ENCODE peak calls at places on chromosomes 13 and 19, in four cellular contexts. C is A549, Z is HepG2, Q is GM12878. F is an unnamed sample.

GRCh38 chr13:93218583-93218982 is 8.0 kb upstream of the GPC6 start:
- DNase-seq in C (no peak), Q (no peak), Z (no peak), F (peak; percentile 5)

GRCh38 chr13:50441141-50441540 is 402.4 kb downstream of the DLEU7 start:
- DNase-seq in Q (no peak), Z (no peak), C (no peak), F (no peak)

GRCh38 chr13:111638233-111638632 is 317.8 kb downstream of the TEX29 start:
- DNase-seq in Z (no peak), Q (no peak), C (no peak), F (no peak)

GRCh38 chr13:55999709-56000108 is 1141.0 kb upstream of the PRR20A start:
- DNase-seq in Z (no peak), C (no peak), Q (no peak), F (no peak)

GRCh38 chr13:81990652-81991051 is 1649.7 kb upstream of the SPRY2 start:
- DNase-seq in Q (no peak), Z (no peak), C (no peak), F (no peak)

GRCh38 chr13:102132896-102133295 is 269.0 kb downstream of the FGF14 start:
- DNase-seq in Q (no peak), Z (no peak), C (no peak), F (no peak)

GRCh38 chr13:40504641-40505040 is 161.8 kb downstream of the FOXO1 start:
- DNase-seq in Z (no peak), C (no peak), Q (no peak), F (no peak)

GRCh38 chr19:15935167-15935702 is 906 bp upstream of the CYP4F11 start:
- DNase-seq in Q (no peak), Z (peak; percentile 39), C (no peak), F (no peak)

GRCh38 chr13:59409211-59409610 is 754.5 kb downstream of the DIAPH3 start:
- DNase-seq in C (no peak), Z (no peak), Q (no peak), F (no peak)

GRCh38 chr19:4575267-4575793 is 15.8 kb upstream of the SEMA6B start:
- DNase-seq in C (peak; percentile 94), Z (peak; percentile 70), Q (no peak), F (peak; percentile 75)

GRCh38 chr13:92074658-92075057 is 676.2 kb downstream of the GPC5 start:
- DNase-seq in Q (no peak), C (peak; percentile 16), Z (peak; percentile 28), F (peak; percentile 1)

GRCh38 chr13:95445116-95445515 is 107.4 kb upstream of the CLDN10 start:
- DNase-seq in C (no peak), Z (no peak), Q (no peak), F (peak; percentile 6)

GRCh38 chr13:22144806-22145205 is 473.9 kb downstream of the FGF9 start:
- DNase-seq in C (no peak), Q (no peak), Z (no peak), F (no peak)

GRCh38 chr19:3868770-3869456 is at the start of gene ZFR2:
- DNase-seq in Z (no peak), C (peak; percentile 22), Q (no peak), F (peak; percentile 74)

GRCh38 chr19:57888494-57889231 is at the start of gene ZNF814:
- DNase-seq in Z (no peak), C (peak; percentile 85), Q (peak; percentile 55), F (peak; percentile 27)

GRCh38 chr19:29810504-29810871 is 1.3 kb upstream of the CCNE1 start:
- DNase-seq in Q (no peak), C (peak; percentile 47), Z (no peak), F (peak; percentile 40)

GRCh38 chr19:35539314-35539713 is 6.1 kb downstream of the GAPDHS start:
- DNase-seq in Z (no peak), C (no peak), Q (no peak), F (no peak)

GRCh38 chr19:1884719-1885334 is 469 bp downstream of the ABHD17A start:
- DNase-seq in Z (no peak), C (no peak), Q (no peak), F (no peak)

GRCh38 chr13:50366488-50367174 is 351.4 kb downstream of the KCNRG start:
- DNase-seq in Q (peak; percentile 79), C (no peak), Z (no peak), F (no peak)

GRCh38 chr19:13172335-13173128 is 22.3 kb downstream of the IER2 start:
- DNase-seq in Q (no peak), Z (no peak), C (peak; percentile 91), F (peak; percentile 67)

GRCh38 chr13:33057019-33057785 is 41.0 kb downstream of the KL start:
- DNase-seq in Z (peak; percentile 29), Q (no peak), C (peak; percentile 19), F (peak; percentile 14)

GRCh38 chr13:50998326-50998725 is 88.7 kb downstream of the RNASEH2B start:
- DNase-seq in C (no peak), Q (no peak), Z (no peak), F (no peak)

GRCh38 chr19:29605653-29606419 is at the start of gene POP4:
- DNase-seq in C (peak; percentile 98), Z (peak; percentile 90), Q (peak; percentile 83), F (peak; percentile 98)

GRCh38 chr13:78978381-78978998 is 319.5 kb upstream of the OBI1 start:
- DNase-seq in C (peak; percentile 56), Z (peak; percentile 50), Q (peak; percentile 24), F (peak; percentile 52)

GRCh38 chr19:7917292-7918061 is 2.7 kb upstream of the SNAPC2 start:
- DNase-seq in Z (no peak), Q (no peak), C (peak; percentile 61), F (no peak)

GRCh38 chr13:22077205-22077683 is 406.4 kb downstream of the FGF9 start:
- DNase-seq in Z (no peak), C (no peak), Q (no peak), F (no peak)

GRCh38 chr13:50990540-50991506 is 81.2 kb downstream of the RNASEH2B start:
- DNase-seq in Z (no peak), C (no peak), Q (no peak), F (no peak)

GRCh38 chr19:47227347-47228167 is 3.4 kb downstream of the BBC3 start:
- DNase-seq in Q (peak; percentile 69), Z (peak; percentile 88), C (peak; percentile 99), F (peak; percentile 62)

GRCh38 chr13:98325724-98326123 is 148.7 kb upstream of the RNF113B start:
- DNase-seq in Z (no peak), C (no peak), Q (no peak), F (no peak)

GRCh38 chr19:883661-884211 is 9.3 kb downstream of the MED16 start:
- DNase-seq in C (no peak), Z (no peak), Q (no peak), F (no peak)

GRCh38 chr19:50148528-50148927 is 14.6 kb downstream of the IZUMO2 start:
- DNase-seq in Q (no peak), C (no peak), Z (no peak), F (no peak)

GRCh38 chr13:99651016-99651415 is 149.7 kb downstream of the TM9SF2 start:
- DNase-seq in Z (peak; percentile 12), Q (no peak), C (no peak), F (no peak)

GRCh38 chr13:40124648-40125045 is 469.2 kb downstream of the COG6 start:
- DNase-seq in C (no peak), Z (no peak), Q (no peak), F (no peak)

GRCh38 chr13:48862572-48862971 is 113.1 kb upstream of the FNDC3A start:
- DNase-seq in Q (no peak), C (no peak), Z (no peak), F (no peak)

GRCh38 chr13:94710081-94710809 is 2.1 kb downstream of the SOX21 start:
- DNase-seq in Q (no peak), Z (no peak), C (no peak), F (no peak)

GRCh38 chr19:47486900-47487299 is 2.9 kb upstream of the KPTN start:
- DNase-seq in C (no peak), Q (no peak), Z (no peak), F (no peak)

DNA sequence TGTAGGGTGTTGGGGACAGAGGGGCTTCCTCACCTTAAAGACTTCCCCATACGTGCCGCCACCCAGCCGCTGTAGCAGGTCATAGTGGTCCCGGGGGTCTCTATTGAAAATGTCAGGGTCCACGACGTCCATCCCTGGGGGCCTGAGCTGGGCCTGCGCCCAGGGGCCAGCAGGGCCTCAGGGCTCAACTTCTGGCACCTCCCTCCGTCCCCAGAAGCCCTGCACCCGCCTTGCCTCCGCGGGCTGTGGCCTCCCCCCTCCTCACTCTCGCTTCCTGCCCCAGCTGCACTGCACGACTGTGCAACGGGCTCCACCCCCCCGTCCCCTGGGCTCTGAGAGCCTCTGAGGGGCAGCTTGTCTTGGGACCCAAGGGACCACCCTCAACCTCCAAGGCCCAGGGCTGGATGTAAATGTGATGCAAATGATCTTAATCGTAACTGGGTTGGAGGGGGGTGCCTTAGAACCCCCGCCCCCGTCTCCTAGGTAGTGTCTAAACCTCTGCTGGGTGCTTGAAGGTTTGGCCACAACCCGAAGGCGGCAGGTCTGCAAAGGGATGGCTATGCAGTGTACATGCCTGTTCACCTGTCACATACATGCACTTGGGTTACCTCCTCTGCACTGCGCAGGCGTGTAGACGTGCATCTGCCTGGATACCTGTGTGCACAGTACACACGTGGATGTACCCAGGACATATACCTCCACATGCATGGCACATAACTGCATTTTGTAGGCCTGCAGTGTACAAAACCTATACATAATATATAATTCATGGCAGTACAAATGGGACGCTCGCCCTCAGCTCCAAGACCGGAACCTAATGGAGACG is at the start of gene MAP4K1:
- DNase-seq in C (no peak), Z (no peak), Q (peak; percentile 88), F (peak; percentile 14)
- TF ChIP-seq RAD21 in C (no peak), Z (no peak), Q (no peak), F (no peak)

DNA sequence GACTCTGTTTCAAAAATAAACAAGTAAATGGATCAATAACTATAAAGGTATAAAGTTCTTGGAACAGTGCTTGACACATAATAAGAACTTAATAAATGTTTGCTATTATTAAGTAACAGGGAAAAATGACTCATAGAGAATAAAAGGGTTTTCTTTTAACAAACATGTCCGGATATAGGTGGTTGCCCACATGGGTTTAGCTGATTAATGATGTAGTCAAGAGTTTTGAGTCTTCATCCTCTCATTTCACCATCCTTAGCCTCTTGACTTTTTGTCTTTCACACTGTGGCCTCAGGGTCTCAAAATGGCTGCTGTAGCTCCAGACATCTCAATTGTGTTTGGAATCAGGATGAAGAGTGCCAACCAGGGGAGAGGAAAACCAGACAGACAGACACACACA is 98.0 kb downstream of the HSPH1 start:
- DNase-seq in Z (no peak), C (no peak), Q (no peak), F (no peak)
- TF ChIP-seq HDAC2 in Z (no peak), C (no peak), Q (no peak), F (no peak)

GRCh38 chr13:31835932-31836331 is 96.6 kb downstream of the RXFP2 start:
- DNase-seq in Z (peak; percentile 5), C (no peak), Q (no peak), F (no peak)
- TF ChIP-seq REST in Z (no peak), C (no peak), Q (no peak), F (no peak)

GRCh38 chr13:108325863-108326262 is 56.3 kb downstream of the TNFSF13B start:
- DNase-seq in Z (no peak), C (no peak), Q (no peak), F (no peak)

GRCh38 chr13:108328848-108329247 is 59.3 kb downstream of the TNFSF13B start:
- DNase-seq in Q (no peak), Z (no peak), C (no peak), F (no peak)

GRCh38 chr13:108322206-108322824 is 52.8 kb downstream of the TNFSF13B start:
- DNase-seq in C (peak; percentile 27), Z (peak; percentile 23), Q (peak; percentile 9), F (peak; percentile 22)

DNA sequence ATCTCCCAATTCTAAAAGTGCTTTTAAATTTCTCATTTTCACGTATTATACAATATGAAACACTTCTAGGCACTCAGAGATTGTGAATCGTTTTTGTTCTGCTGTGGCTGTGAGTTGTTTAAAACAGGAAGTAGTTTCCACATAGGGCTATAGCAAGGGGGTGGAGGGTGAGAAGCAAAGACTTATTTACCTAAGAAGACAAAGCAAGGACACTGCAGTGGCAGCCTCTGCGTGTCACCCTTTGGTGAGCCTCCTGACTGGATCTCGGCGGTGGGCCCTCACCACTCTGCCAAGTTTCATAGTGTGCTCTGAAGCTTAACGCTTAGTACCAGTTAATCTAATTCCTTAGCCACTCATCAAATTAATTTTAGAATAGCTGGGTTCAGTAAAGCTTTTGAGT is 56.8 kb downstream of the TNFSF13B start:
- DNase-seq in C (no peak), Z (peak; percentile 13), Q (peak; percentile 8), F (no peak)
- TF ChIP-seq RAD21 in C (no peak), Z (no peak), Q (no peak), F (no peak)